ENCODE peak calls at places on chromosomes 3 and 15, in six cellular contexts. N, A, R, X, E and H are unnamed samples.

GRCh38 chr15:100713163-100713867 is 110.9 kb downstream of the ASB7 start:
- DNase-seq in N (no peak), A (peak; percentile 79), R (no peak), X (no peak), E (peak; percentile 72), H (peak; percentile 97)

GRCh38 chr3:162295323-162295983 is 798.8 kb downstream of the OTOL1 start:
- DNase-seq in N (no peak), A (peak; percentile 97), R (no peak), X (no peak), E (no peak), H (peak; percentile 52)

GRCh38 chr15:80920271-80920699 is 69.3 kb downstream of the MESD start:
- DNase-seq in N (no peak), A (no peak), R (no peak), X (no peak), E (no peak), H (no peak)

GRCh38 chr3:60277376-60277800 is 973.9 kb downstream of the FHIT start:
- DNase-seq in N (no peak), A (no peak), R (no peak), X (no peak), E (no peak), H (no peak)

GRCh38 chr3:36907911-36908646 is 36.8 kb downstream of the TRANK1 start:
- DNase-seq in N (no peak), A (peak; percentile 81), R (no peak), X (peak; percentile 24), E (peak; percentile 25), H (peak; percentile 79)

GRCh38 chr3:61236556-61236955 is 14.7 kb downstream of the FHIT start:
- DNase-seq in N (no peak), A (no peak), R (no peak), X (peak; percentile 64), E (no peak), H (no peak)

GRCh38 chr3:55488398-55489055 is 1.4 kb upstream of the WNT5A start:
- DNase-seq in N (peak; percentile 79), A (peak; percentile 89), R (peak; percentile 82), X (peak; percentile 26), E (no peak), H (peak; percentile 37)

GRCh38 chr3:184186902-184187207 is 856 bp downstream of the ABCF3 start:
- DNase-seq in N (no peak), A (no peak), R (no peak), X (no peak), E (no peak), H (no peak)

GRCh38 chr15:66654718-66655375 is 47.2 kb upstream of the SMAD6 start:
- DNase-seq in N (no peak), A (no peak), R (peak; percentile 72), X (no peak), E (no peak), H (no peak)

GRCh38 chr15:41629436-41629835 is 30.8 kb upstream of the MGA start:
- DNase-seq in N (no peak), A (no peak), R (no peak), X (no peak), E (no peak), H (no peak)

GRCh38 chr15:83475551-83475950 is 28.4 kb downstream of the SH3GL3 start:
- DNase-seq in N (no peak), A (peak; percentile 12), R (no peak), X (no peak), E (no peak), H (no peak)

GRCh38 chr3:50550079-50550736 is 17.3 kb downstream of the C3orf18 start:
- DNase-seq in N (peak; percentile 86), A (peak; percentile 20), R (peak; percentile 94), X (no peak), E (peak; percentile 36), H (peak; percentile 52)

GRCh38 chr3:127846576-127846975 is 24.3 kb upstream of the MGLL start:
- DNase-seq in N (no peak), A (no peak), R (no peak), X (no peak), E (no peak), H (no peak)

GRCh38 chr3:127848131-127849129 is 26.1 kb upstream of the MGLL start:
- DNase-seq in N (no peak), A (peak; percentile 18), R (peak; percentile 30), X (no peak), E (no peak), H (no peak)

GRCh38 chr3:127840671-127841070 is 18.4 kb upstream of the MGLL start:
- DNase-seq in N (no peak), A (no peak), R (peak; percentile 4), X (no peak), E (no peak), H (no peak)

GRCh38 chr3:127847236-127847720 is 25.0 kb upstream of the MGLL start:
- DNase-seq in N (no peak), A (no peak), R (peak; percentile 23), X (no peak), E (no peak), H (no peak)

DNA sequence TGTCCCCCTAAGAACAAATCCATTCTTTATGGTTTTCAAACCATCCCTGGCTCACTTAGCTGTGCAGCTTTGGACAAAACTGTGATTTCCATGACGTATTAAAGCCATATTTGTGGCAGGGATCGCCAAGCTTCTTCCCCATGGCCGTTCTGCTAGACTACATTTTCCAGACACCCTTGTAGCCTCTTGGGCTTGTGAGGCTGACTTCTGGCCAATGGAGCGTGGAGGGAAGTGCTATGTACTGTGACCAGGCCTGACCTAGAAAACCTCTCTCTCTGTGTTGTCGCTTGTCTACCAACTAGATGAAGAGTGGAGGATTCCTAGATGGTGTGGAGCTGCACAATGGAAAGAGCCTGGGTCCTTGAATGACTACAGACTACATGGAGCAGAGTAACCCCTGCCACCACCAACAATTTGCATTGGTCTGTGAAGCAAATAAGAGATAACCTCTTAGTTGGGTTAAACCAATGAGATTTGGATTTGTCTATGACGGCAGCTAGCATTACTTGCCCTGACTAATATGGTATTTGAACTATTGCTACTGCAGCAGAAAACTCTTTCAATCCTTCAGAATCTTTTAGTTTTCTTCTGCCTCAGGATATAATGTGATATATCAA is 22.1 kb upstream of the MGLL start:
- DNase-seq in N (no peak), A (no peak), R (no peak), X (peak; percentile 51), E (no peak), H (no peak)
- TF ChIP-seq RFX5 in N (no peak), A (no peak), R (no peak), X (no peak), E (no peak), H (no peak)

GRCh38 chr3:194632211-194632982 is 822 bp downstream of the TMEM44 start:
- DNase-seq in N (no peak), A (peak; percentile 38), R (no peak), X (no peak), E (no peak), H (peak; percentile 24)

GRCh38 chr3:194631696-194632095 is 1.5 kb downstream of the TMEM44 start:
- DNase-seq in N (no peak), A (no peak), R (no peak), X (no peak), E (no peak), H (no peak)

GRCh38 chr3:194632983-194633348 is 253 bp downstream of the TMEM44 start:
- DNase-seq in N (no peak), A (no peak), R (peak; percentile 61), X (no peak), E (no peak), H (peak; percentile 21)

GRCh38 chr3:194637066-194637465 is 3.8 kb upstream of the TMEM44 start:
- DNase-seq in N (no peak), A (no peak), R (no peak), X (no peak), E (no peak), H (no peak)

DNA sequence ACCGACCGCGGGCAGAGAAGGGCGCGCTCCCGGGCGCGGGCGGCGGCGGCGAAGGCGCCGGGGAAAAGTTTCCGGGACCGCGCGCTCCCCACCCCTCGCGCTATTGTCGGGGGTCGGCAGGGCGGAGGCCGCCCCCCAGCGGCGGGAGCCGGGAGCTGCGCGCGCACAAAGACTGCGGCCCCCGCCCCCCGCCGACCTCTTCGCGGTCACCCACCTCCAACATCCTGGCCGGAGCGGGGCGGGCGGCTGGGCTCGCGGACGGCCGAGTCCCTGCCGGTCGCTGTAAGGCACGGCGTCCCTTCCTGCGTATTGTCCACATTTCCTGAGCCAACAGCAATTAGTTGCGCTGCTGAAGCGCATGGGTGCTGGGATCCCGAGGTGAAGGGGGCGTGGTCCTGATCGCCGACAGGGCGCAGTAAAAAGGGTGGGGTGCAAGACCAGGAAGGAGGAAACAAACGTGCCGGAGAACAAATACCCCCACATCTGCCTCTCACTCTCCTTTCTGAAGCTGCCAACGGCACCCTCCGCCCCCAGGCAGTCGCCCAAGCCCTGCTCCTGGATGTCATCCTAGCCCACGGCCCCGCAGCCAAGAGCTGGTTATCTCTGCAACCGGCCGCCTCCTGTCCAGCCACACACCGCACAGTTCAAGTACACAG is at the start of gene TMEM44:
- DNase-seq in N (peak; percentile 98), A (peak; percentile 69), R (peak; percentile 88), X (peak; percentile 27), E (peak; percentile 84), H (peak; percentile 89)
- TF ChIP-seq RFX5 in N (no peak), A (no peak), R (no peak), X (no peak), E (no peak), H (no peak)

GRCh38 chr15:78650022-78650421 is 9.0 kb upstream of the CHRNB4 start:
- DNase-seq in N (no peak), A (no peak), R (no peak), X (no peak), E (no peak), H (no peak)

GRCh38 chr15:78651007-78651406 is 10.0 kb upstream of the CHRNB4 start:
- DNase-seq in N (no peak), A (no peak), R (no peak), X (no peak), E (no peak), H (no peak)

GRCh38 chr15:78658823-78659222 is 17.8 kb upstream of the CHRNB4 start:
- DNase-seq in N (no peak), A (no peak), R (no peak), X (no peak), E (no peak), H (no peak)

GRCh38 chr15:78651930-78652655 is 11.1 kb upstream of the CHRNB4 start:
- DNase-seq in N (no peak), A (no peak), R (no peak), X (no peak), E (no peak), H (no peak)

DNA sequence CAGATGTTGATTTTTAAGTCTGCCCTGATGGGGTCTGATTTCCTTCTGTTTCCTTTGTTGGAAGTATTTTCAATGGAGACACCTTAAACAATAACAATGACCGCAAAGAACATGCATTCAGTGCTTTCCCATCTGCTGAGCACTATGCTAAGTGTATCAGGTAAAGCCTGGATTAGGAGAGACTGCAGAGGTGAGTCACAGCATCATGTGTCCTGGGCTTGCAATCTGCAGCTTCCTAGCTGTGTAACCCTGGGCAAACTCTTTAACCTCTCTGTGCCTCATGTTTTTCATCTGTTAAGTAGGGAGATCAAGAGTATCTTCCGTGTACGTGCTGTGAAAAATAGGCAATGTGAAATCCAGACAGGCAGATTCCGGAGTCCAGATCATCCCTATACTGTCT is 13.3 kb upstream of the CHRNB4 start:
- DNase-seq in N (no peak), A (no peak), R (no peak), X (no peak), E (no peak), H (no peak)
- TF ChIP-seq RFX5 in N (no peak), A (no peak), R (no peak), X (no peak), E (no peak), H (no peak)

DNA sequence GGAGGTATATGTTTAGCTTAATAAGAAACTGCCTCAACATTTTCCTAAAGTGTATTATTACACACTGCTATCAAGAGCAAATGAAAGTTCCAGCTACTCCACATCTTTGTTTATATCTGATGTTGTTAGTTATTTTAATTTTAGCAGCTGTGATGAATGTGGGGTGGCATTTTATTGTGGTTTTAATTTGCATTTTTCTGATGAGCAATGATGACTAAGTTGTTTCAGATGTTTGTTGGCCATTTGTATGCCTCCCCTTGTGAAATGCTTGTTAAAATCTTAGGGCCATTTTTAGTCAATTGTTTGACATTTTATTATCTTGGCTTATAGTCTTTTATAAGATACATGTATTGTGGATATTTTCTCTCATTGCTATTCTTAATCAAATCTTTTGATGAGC is 260.4 kb upstream of the SLCO3A1 start:
- DNase-seq in N (no peak), A (peak; percentile 7), R (no peak), X (no peak), E (no peak), H (no peak)
- TF ChIP-seq RFX5 in N (no peak), A (no peak), R (no peak), X (no peak), E (no peak), H (no peak)